ENCODE peak calls at places on chromosomes 7 and 10, in four cellular contexts. One of them, this sample, is unnamed.

GRCh38 chr10:1368772-1369171 is 312.6 kb downstream of the WDR37 start:
- DNase-seq in stimulated activated naive CD8-positive, alpha-beta T cell treated with anti-CD3 and anti-CD28 coated beads, Interleukin-15, amount 100 ng/mL, for 72 hours: no peak
- DNase-seq in activated naive CD4-positive, alpha-beta T cell treated with anti-CD3 and anti-CD28 coated beads, Interleukin-2, amount 50 U/mL, for 16 hours: peak; percentile 52
- DNase-seq in fibroblast of pulmonary artery: no peak
- DNase-seq in this sample: no peak

GRCh38 chr7:142894886-142895593 is 9.5 kb upstream of the TRPV6 start:
- DNase-seq in fibroblast of pulmonary artery: no peak
- DNase-seq in stimulated activated naive CD8-positive, alpha-beta T cell treated with anti-CD3 and anti-CD28 coated beads, Interleukin-15, amount 100 ng/mL, for 72 hours: no peak
- DNase-seq in activated naive CD4-positive, alpha-beta T cell treated with anti-CD3 and anti-CD28 coated beads, Interleukin-2, amount 50 U/mL, for 16 hours: no peak
- DNase-seq in this sample: no peak

GRCh38 chr10:5565671-5566581 is 41.2 kb downstream of the CALML3 start:
- DNase-seq in stimulated activated naive CD8-positive, alpha-beta T cell treated with anti-CD3 and anti-CD28 coated beads, Interleukin-15, amount 100 ng/mL, for 72 hours: no peak
- DNase-seq in activated naive CD4-positive, alpha-beta T cell treated with anti-CD3 and anti-CD28 coated beads, Interleukin-2, amount 50 U/mL, for 16 hours: no peak
- DNase-seq in fibroblast of pulmonary artery: peak; percentile 19
- DNase-seq in this sample: no peak

GRCh38 chr10:102476466-102477141 is 25.3 kb upstream of the C10orf95 start:
- DNase-seq in fibroblast of pulmonary artery: no peak
- DNase-seq in activated naive CD4-positive, alpha-beta T cell treated with anti-CD3 and anti-CD28 coated beads, Interleukin-2, amount 50 U/mL, for 16 hours: no peak
- DNase-seq in stimulated activated naive CD8-positive, alpha-beta T cell treated with anti-CD3 and anti-CD28 coated beads, Interleukin-15, amount 100 ng/mL, for 72 hours: peak; percentile 26
- DNase-seq in this sample: no peak

GRCh38 chr7:84790873-84791272 is 396.0 kb downstream of the SEMA3D start:
- DNase-seq in stimulated activated naive CD8-positive, alpha-beta T cell treated with anti-CD3 and anti-CD28 coated beads, Interleukin-15, amount 100 ng/mL, for 72 hours: no peak
- DNase-seq in activated naive CD4-positive, alpha-beta T cell treated with anti-CD3 and anti-CD28 coated beads, Interleukin-2, amount 50 U/mL, for 16 hours: no peak
- DNase-seq in fibroblast of pulmonary artery: peak; percentile 81
- DNase-seq in this sample: no peak

GRCh38 chr7:83913174-83913573 is 264.2 kb upstream of the SEMA3E start:
- DNase-seq in fibroblast of pulmonary artery: no peak
- DNase-seq in activated naive CD4-positive, alpha-beta T cell treated with anti-CD3 and anti-CD28 coated beads, Interleukin-2, amount 50 U/mL, for 16 hours: no peak
- DNase-seq in stimulated activated naive CD8-positive, alpha-beta T cell treated with anti-CD3 and anti-CD28 coated beads, Interleukin-15, amount 100 ng/mL, for 72 hours: no peak
- DNase-seq in this sample: no peak

GRCh38 chr7:43391518-43391917 is 191.4 kb upstream of the STK17A start:
- DNase-seq in stimulated activated naive CD8-positive, alpha-beta T cell treated with anti-CD3 and anti-CD28 coated beads, Interleukin-15, amount 100 ng/mL, for 72 hours: no peak
- DNase-seq in fibroblast of pulmonary artery: no peak
- DNase-seq in activated naive CD4-positive, alpha-beta T cell treated with anti-CD3 and anti-CD28 coated beads, Interleukin-2, amount 50 U/mL, for 16 hours: no peak
- DNase-seq in this sample: no peak

GRCh38 chr7:75688200-75689136 is 50.3 kb downstream of the HIP1 start:
- DNase-seq in activated naive CD4-positive, alpha-beta T cell treated with anti-CD3 and anti-CD28 coated beads, Interleukin-2, amount 50 U/mL, for 16 hours: no peak
- DNase-seq in fibroblast of pulmonary artery: no peak
- DNase-seq in stimulated activated naive CD8-positive, alpha-beta T cell treated with anti-CD3 and anti-CD28 coated beads, Interleukin-15, amount 100 ng/mL, for 72 hours: no peak
- DNase-seq in this sample: no peak

GRCh38 chr7:82257118-82257695 is 186.4 kb downstream of the CACNA2D1 start:
- DNase-seq in activated naive CD4-positive, alpha-beta T cell treated with anti-CD3 and anti-CD28 coated beads, Interleukin-2, amount 50 U/mL, for 16 hours: no peak
- DNase-seq in fibroblast of pulmonary artery: no peak
- DNase-seq in stimulated activated naive CD8-positive, alpha-beta T cell treated with anti-CD3 and anti-CD28 coated beads, Interleukin-15, amount 100 ng/mL, for 72 hours: no peak
- DNase-seq in this sample: no peak

GRCh38 chr10:113216068-113216467 is 266.0 kb downstream of the TCF7L2 start:
- DNase-seq in fibroblast of pulmonary artery: no peak
- DNase-seq in activated naive CD4-positive, alpha-beta T cell treated with anti-CD3 and anti-CD28 coated beads, Interleukin-2, amount 50 U/mL, for 16 hours: no peak
- DNase-seq in stimulated activated naive CD8-positive, alpha-beta T cell treated with anti-CD3 and anti-CD28 coated beads, Interleukin-15, amount 100 ng/mL, for 72 hours: no peak
- DNase-seq in this sample: peak; percentile 20

GRCh38 chr7:107387077-107387476 is 82.8 kb upstream of the GPR22 start:
- DNase-seq in activated naive CD4-positive, alpha-beta T cell treated with anti-CD3 and anti-CD28 coated beads, Interleukin-2, amount 50 U/mL, for 16 hours: no peak
- DNase-seq in stimulated activated naive CD8-positive, alpha-beta T cell treated with anti-CD3 and anti-CD28 coated beads, Interleukin-15, amount 100 ng/mL, for 72 hours: no peak
- DNase-seq in fibroblast of pulmonary artery: peak; percentile 45
- DNase-seq in this sample: peak; percentile 50

This sample was measured in astrocyte of the spinal cord.